ENCODE peak calls at places on chromosome 11, in nine cellular contexts. W is stimulated activated CD4-positive, alpha-beta T cell treated with anti-CD3 and anti-CD28 coated beads, Interleukin-12 subunit alpha, Interleukin-12 subunit beta, amount 100 ng/mL, for 48 hours; T is cardiac fibroblast; N is CD14-positive monocyte; D is Daoy; I is activated naive CD8-positive, alpha-beta T cell treated with anti-CD3 and anti-CD28 coated beads, Interleukin-2, amount 50 U/mL, for 24 hours; X is body of pancreas; S is SJSA1; O is GM12865. C is an unnamed sample.

GRCh38 chr11:63560506-63561179 is 2.5 kb downstream of the PLAAT2 start:
- DNase-seq in W (no peak), T (no peak), N (no peak), D (peak; percentile 52), I (no peak), X (peak; percentile 19), S (no peak), O (no peak), C (no peak)

GRCh38 chr11:64649304-64649703 is 58.3 kb downstream of the SLC22A12 start:
- DNase-seq in W (no peak), T (peak; percentile 22), N (no peak), D (peak; percentile 23), I (no peak), X (peak; percentile 60), S (no peak), O (peak; percentile 24), C (peak; percentile 17)

GRCh38 chr11:16013242-16013641 is 343.1 kb downstream of the SOX6 start:
- DNase-seq in W (no peak), T (no peak), N (no peak), D (no peak), I (no peak), X (no peak), S (no peak), O (no peak), C (peak; percentile 41)

GRCh38 chr11:47360341-47360740 is 7.8 kb upstream of the MYBPC3 start:
- DNase-seq in W (no peak), T (no peak), N (no peak), D (no peak), I (no peak), X (no peak), S (no peak), O (no peak), C (no peak)

GRCh38 chr11:76602431-76602861 is 68.1 kb downstream of the LRRC32 start:
- DNase-seq in W (no peak), T (peak; percentile 47), N (no peak), D (peak; percentile 84), I (no peak), X (no peak), S (no peak), O (no peak), C (peak; percentile 57)

GRCh38 chr11:9527481-9528140 is 45.9 kb upstream of the WEE1 start:
- DNase-seq in W (no peak), T (peak; percentile 87), N (no peak), D (peak; percentile 49), I (no peak), X (no peak), S (no peak), O (no peak), C (peak; percentile 82)

GRCh38 chr11:71428861-71429435 is 19.2 kb downstream of the DHCR7 start:
- DNase-seq in W (no peak), T (no peak), N (no peak), D (no peak), I (no peak), X (no peak), S (no peak), O (no peak), C (peak; percentile 18)

GRCh38 chr11:46348566-46348981 is 1.3 kb downstream of the DGKZ start:
- DNase-seq in W (no peak), T (no peak), N (no peak), D (no peak), I (peak; percentile 54), X (peak; percentile 66), S (no peak), O (no peak), C (no peak)

GRCh38 chr11:57406337-57406904 is 16.0 kb upstream of the PRG2 start:
- DNase-seq in W (peak; percentile 29), T (peak; percentile 27), N (peak; percentile 70), D (peak; percentile 60), I (peak; percentile 57), X (peak; percentile 10), S (no peak), O (peak; percentile 58), C (peak; percentile 32)

GRCh38 chr11:1401656-1402221 is 12.0 kb downstream of the BRSK2 start:
- DNase-seq in W (peak; percentile 31), T (peak; percentile 59), N (peak; percentile 49), D (peak; percentile 79), I (peak; percentile 51), X (peak; percentile 83), S (peak; percentile 35), O (peak; percentile 28), C (peak; percentile 37)

GRCh38 chr11:72072348-72072747 is 8.0 kb downstream of the NUMA1 start:
- DNase-seq in W (no peak), T (peak; percentile 85), N (no peak), D (peak; percentile 68), I (no peak), X (no peak), S (peak; percentile 67), O (no peak), C (peak; percentile 66)

GRCh38 chr11:35943761-35944502 is at the start of gene LDLRAD3:
- DNase-seq in W (peak; percentile 43), T (peak; percentile 84), N (peak; percentile 60), D (peak; percentile 86), I (peak; percentile 55), X (peak; percentile 81), S (peak; percentile 44), O (peak; percentile 49), C (peak; percentile 80)